ENCODE peak calls at places on chromosome 10, in eight cellular contexts. R, T, C, F, S, L, J and E are unnamed samples.

GRCh38 chr10:72259491-72260214 is 14.1 kb upstream of the DDIT4 start:
- DNase-seq in R (peak; percentile 61), T (peak; percentile 80), C (no peak), F (no peak), S (no peak), L (no peak), J (no peak), E (no peak)

GRCh38 chr10:124544711-124545110 is 83.1 kb downstream of the LHPP start:
- DNase-seq in R (no peak), T (no peak), C (no peak), F (no peak), S (no peak), L (no peak), J (no peak), E (no peak)

GRCh38 chr10:102394801-102395676 is 466 bp upstream of the NFKB2 start:
- DNase-seq in R (peak; percentile 92), T (peak; percentile 87), C (peak; percentile 97), F (peak; percentile 92), S (peak; percentile 90), L (peak; percentile 71), J (peak; percentile 84), E (peak; percentile 94)

GRCh38 chr10:16519908-16520861 is 1.5 kb downstream of the C1QL3 start:
- DNase-seq in R (no peak), T (no peak), C (peak; percentile 61), F (no peak), S (no peak), L (no peak), J (peak; percentile 66), E (no peak)

GRCh38 chr10:50421026-50421719 is 169.9 kb upstream of the ASAH2 start:
- DNase-seq in R (peak; percentile 63), T (peak; percentile 21), C (peak; percentile 58), F (peak; percentile 45), S (peak; percentile 37), L (peak; percentile 51), J (peak; percentile 72), E (peak; percentile 90)

GRCh38 chr10:53744746-53745145 is 972.2 kb upstream of the MBL2 start:
- DNase-seq in R (no peak), T (no peak), C (no peak), F (no peak), S (no peak), L (no peak), J (no peak), E (no peak)

GRCh38 chr10:88763441-88763840 is 3.6 kb downstream of the LIPN start:
- DNase-seq in R (no peak), T (no peak), C (no peak), F (no peak), S (no peak), L (no peak), J (no peak), E (no peak)

GRCh38 chr10:4909118-4909517 is 54.1 kb upstream of the AKR1C1 start:
- DNase-seq in R (no peak), T (no peak), C (no peak), F (no peak), S (no peak), L (no peak), J (no peak), E (no peak)

GRCh38 chr10:113665806-113666354 is 2.0 kb upstream of the NRAP start:
- DNase-seq in R (peak; percentile 91), T (peak; percentile 93), C (no peak), F (no peak), S (no peak), L (peak; percentile 22), J (no peak), E (peak; percentile 47)

GRCh38 chr10:71963756-71964668 is at the start of gene CHST3:
- DNase-seq in R (peak; percentile 61), T (peak; percentile 56), C (peak; percentile 70), F (peak; percentile 61), S (peak; percentile 37), L (no peak), J (peak; percentile 65), E (no peak)

GRCh38 chr10:68543004-68543918 is 15.9 kb upstream of the SLC25A16 start:
- DNase-seq in R (peak; percentile 82), T (peak; percentile 84), C (no peak), F (no peak), S (no peak), L (no peak), J (no peak), E (no peak)

GRCh38 chr10:126595160-126595559 is 75.3 kb downstream of the C10orf90 start:
- DNase-seq in R (no peak), T (no peak), C (no peak), F (no peak), S (no peak), L (no peak), J (no peak), E (peak; percentile 7)

GRCh38 chr10:88385601-88386203 is 197.4 kb downstream of the RNLS start:
- DNase-seq in R (peak; percentile 19), T (no peak), C (peak; percentile 67), F (no peak), S (peak; percentile 82), L (no peak), J (peak; percentile 12), E (peak; percentile 78)

GRCh38 chr10:43170491-43170890 is 32.2 kb downstream of the CSGALNACT2 start:
- DNase-seq in R (peak; percentile 43), T (peak; percentile 30), C (no peak), F (no peak), S (no peak), L (peak; percentile 26), J (no peak), E (no peak)

GRCh38 chr10:137031-137430 is 1.8 kb downstream of the ZMYND11 start:
- DNase-seq in R (peak; percentile 67), T (peak; percentile 7), C (peak; percentile 60), F (peak; percentile 51), S (no peak), L (peak; percentile 36), J (peak; percentile 51), E (peak; percentile 42)

GRCh38 chr10:109912335-109913282 is 10.7 kb downstream of the XPNPEP1 start:
- DNase-seq in R (no peak), T (peak; percentile 87), C (no peak), F (no peak), S (no peak), L (no peak), J (no peak), E (no peak)